ENCODE peak calls at places on chromosomes 13 and 19, in four cellular contexts. One of them, this sample, is unnamed.

GRCh38 chr19:1503089-1503924 is 9.5 kb downstream of the ADAMTSL5 start:
- DNase-seq in GM20000: peak; percentile 84
- DNase-seq in AG10803: peak; percentile 25
- DNase-seq in RWPE1: no peak
- DNase-seq in this sample: no peak

GRCh38 chr19:2507109-2507508 is 31.2 kb downstream of the GADD45B start:
- DNase-seq in RWPE1: no peak
- DNase-seq in GM20000: no peak
- DNase-seq in AG10803: peak; percentile 58
- DNase-seq in this sample: no peak

GRCh38 chr19:49324801-49325491 is at the start of gene SLC6A16:
- DNase-seq in RWPE1: no peak
- DNase-seq in GM20000: no peak
- DNase-seq in AG10803: no peak
- DNase-seq in this sample: no peak

GRCh38 chr19:30498707-30499106 is 126.5 kb downstream of the ZNF536 start:
- DNase-seq in GM20000: no peak
- DNase-seq in RWPE1: no peak
- DNase-seq in AG10803: no peak
- DNase-seq in this sample: no peak

GRCh38 chr13:51243832-51244231 is 21.6 kb downstream of the FAM124A start:
- DNase-seq in AG10803: no peak
- DNase-seq in RWPE1: no peak
- DNase-seq in GM20000: no peak
- DNase-seq in this sample: no peak

GRCh38 chr13:68676513-68677115 is 1431.0 kb upstream of the ATXN8OS start:
- DNase-seq in RWPE1: no peak
- DNase-seq in AG10803: no peak
- DNase-seq in GM20000: no peak
- DNase-seq in this sample: no peak

GRCh38 chr19:6890938-6891337 is 3.6 kb downstream of the ADGRE1 start:
- DNase-seq in GM20000: no peak
- DNase-seq in RWPE1: no peak
- DNase-seq in AG10803: no peak
- DNase-seq in this sample: no peak

GRCh38 chr13:49020940-49021548 is 45.3 kb downstream of the FNDC3A start:
- DNase-seq in AG10803: peak; percentile 2
- DNase-seq in GM20000: no peak
- DNase-seq in RWPE1: peak; percentile 18
- DNase-seq in this sample: no peak

GRCh38 chr13:35468195-35468594 is 8.3 kb downstream of the MAB21L1 start:
- DNase-seq in RWPE1: no peak
- DNase-seq in AG10803: peak; percentile 52
- DNase-seq in GM20000: no peak
- DNase-seq in this sample: no peak

GRCh38 chr19:4224470-4224869 is 4.9 kb upstream of the EBI3 start:
- DNase-seq in RWPE1: no peak
- DNase-seq in AG10803: no peak
- DNase-seq in GM20000: no peak
- DNase-seq in this sample: no peak

GRCh38 chr13:29499766-29500165 is 95.7 kb downstream of the SLC7A1 start:
- DNase-seq in AG10803: no peak
- DNase-seq in GM20000: no peak
- DNase-seq in RWPE1: no peak
- DNase-seq in this sample: no peak

GRCh38 chr13:54124700-54125099 is 1096.1 kb downstream of the OLFM4 start:
- DNase-seq in RWPE1: no peak
- DNase-seq in GM20000: no peak
- DNase-seq in AG10803: no peak
- DNase-seq in this sample: no peak

GRCh38 chr19:38852231-38853044 is 2.7 kb upstream of the HNRNPL start:
- DNase-seq in RWPE1: peak; percentile 47
- DNase-seq in GM20000: peak; percentile 52
- DNase-seq in AG10803: peak; percentile 83
- DNase-seq in this sample: peak; percentile 58

GRCh38 chr19:6216996-6217751 is 62.6 kb downstream of the MLLT1 start:
- DNase-seq in RWPE1: no peak
- DNase-seq in GM20000: no peak
- DNase-seq in AG10803: no peak
- DNase-seq in this sample: no peak

GRCh38 chr13:26923824-26924605 is 163.4 kb upstream of the GPR12 start:
- DNase-seq in RWPE1: no peak
- DNase-seq in GM20000: no peak
- DNase-seq in AG10803: peak; percentile 31
- DNase-seq in this sample: no peak

GRCh38 chr19:40424637-40425449 is 949 bp downstream of the SERTAD1 start:
- DNase-seq in AG10803: peak; percentile 18
- DNase-seq in GM20000: no peak
- DNase-seq in RWPE1: no peak
- DNase-seq in this sample: no peak

GRCh38 chr13:112812306-112813034 is 122.6 kb downstream of the ATP11A start:
- DNase-seq in RWPE1: no peak
- DNase-seq in GM20000: no peak
- DNase-seq in AG10803: no peak
- DNase-seq in this sample: no peak

GRCh38 chr19:49224856-49225255 is 67.3 kb downstream of the TRPM4 start:
- DNase-seq in GM20000: no peak
- DNase-seq in RWPE1: peak; percentile 65
- DNase-seq in AG10803: peak; percentile 42
- DNase-seq in this sample: no peak

GRCh38 chr19:12806242-12807131 is at the start of gene RNASEH2A:
- DNase-seq in RWPE1: peak; percentile 88
- DNase-seq in GM20000: peak; percentile 98
- DNase-seq in AG10803: peak; percentile 88
- DNase-seq in this sample: no peak

GRCh38 chr13:50744261-50744660 is 99.2 kb downstream of the DLEU7 start:
- DNase-seq in RWPE1: no peak
- DNase-seq in GM20000: no peak
- DNase-seq in AG10803: no peak
- DNase-seq in this sample: no peak

GRCh38 chr13:67366533-67366932 is 136.4 kb upstream of the PCDH9 start:
- DNase-seq in GM20000: no peak
- DNase-seq in RWPE1: no peak
- DNase-seq in AG10803: peak; percentile 5
- DNase-seq in this sample: no peak

GRCh38 chr19:54478677-54479266 is 5.7 kb upstream of the CDC42EP5 start:
- DNase-seq in GM20000: peak; percentile 55
- DNase-seq in AG10803: peak; percentile 48
- DNase-seq in RWPE1: no peak
- DNase-seq in this sample: no peak

GRCh38 chr19:51321799-51322198 is 10.4 kb downstream of the IGLON5 start:
- DNase-seq in AG10803: no peak
- DNase-seq in RWPE1: no peak
- DNase-seq in GM20000: no peak
- DNase-seq in this sample: no peak

GRCh38 chr19:49591731-49592485 is 926 bp downstream of the PRR12 start:
- DNase-seq in GM20000: peak; percentile 36
- DNase-seq in AG10803: peak; percentile 39
- DNase-seq in RWPE1: peak; percentile 67
- DNase-seq in this sample: no peak

GRCh38 chr13:110617326-110618072 is 2.2 kb downstream of the NAXD start:
- DNase-seq in RWPE1: no peak
- DNase-seq in GM20000: no peak
- DNase-seq in AG10803: peak; percentile 60
- DNase-seq in this sample: no peak

GRCh38 chr19:27846944-27847343 is 1366.0 kb downstream of the UQCRFS1 start:
- DNase-seq in GM20000: no peak
- DNase-seq in AG10803: no peak
- DNase-seq in RWPE1: no peak
- DNase-seq in this sample: no peak

GRCh38 chr13:77752512-77753069 is 55.1 kb downstream of the SLAIN1 start:
- DNase-seq in AG10803: no peak
- DNase-seq in RWPE1: no peak
- DNase-seq in GM20000: no peak
- DNase-seq in this sample: no peak

GRCh38 chr13:41494202-41494601 is 36.9 kb downstream of the RGCC start:
- DNase-seq in RWPE1: no peak
- DNase-seq in GM20000: no peak
- DNase-seq in AG10803: no peak
- DNase-seq in this sample: no peak

GRCh38 chr19:16374436-16374835 is 49.8 kb downstream of the KLF2 start:
- DNase-seq in AG10803: no peak
- DNase-seq in RWPE1: no peak
- DNase-seq in GM20000: no peak
- DNase-seq in this sample: no peak

GRCh38 chr19:42594617-42595489 is at the start of gene CEACAM8:
- DNase-seq in AG10803: no peak
- DNase-seq in GM20000: no peak
- DNase-seq in RWPE1: no peak
- DNase-seq in this sample: no peak

GRCh38 chr13:50323440-50324070 is 308.3 kb downstream of the KCNRG start:
- DNase-seq in RWPE1: peak; percentile 39
- DNase-seq in GM20000: no peak
- DNase-seq in AG10803: peak; percentile 91
- DNase-seq in this sample: no peak

GRCh38 chr19:1734328-1734966 is 18.9 kb upstream of the ONECUT3 start:
- DNase-seq in AG10803: no peak
- DNase-seq in RWPE1: no peak
- DNase-seq in GM20000: no peak
- DNase-seq in this sample: no peak

GRCh38 chr19:31256601-31256990 is 92.6 kb downstream of the TSHZ3 start:
- DNase-seq in AG10803: no peak
- DNase-seq in RWPE1: no peak
- DNase-seq in GM20000: no peak
- DNase-seq in this sample: no peak

DNA sequence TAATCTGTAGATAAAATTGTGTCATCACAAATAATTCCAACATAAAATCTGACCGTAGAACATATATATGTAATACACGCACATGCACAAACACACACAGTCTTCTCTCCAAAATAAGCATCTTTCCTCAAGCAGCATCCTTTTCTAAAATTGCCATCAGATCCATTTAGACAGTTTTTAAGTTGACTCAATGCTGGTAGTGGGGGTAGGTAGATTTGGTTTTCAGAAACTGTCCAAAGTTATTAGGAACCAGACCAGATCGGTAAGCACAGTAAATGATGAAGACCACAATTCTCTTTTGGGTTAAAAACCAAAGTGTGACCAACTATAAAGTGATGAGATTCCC is 64.6 kb downstream of the SERP2 start:
- DNase-seq in GM20000: no peak
- DNase-seq in AG10803: no peak
- DNase-seq in RWPE1: no peak
- DNase-seq in this sample: no peak
- TF ChIP-seq CTCF in GM20000: no peak
- TF ChIP-seq CTCF in AG10803: no peak
- TF ChIP-seq CTCF in RWPE1: peak; percentile 2
- TF ChIP-seq CTCF in this sample: no peak

GRCh38 chr13:46552888-46553520 is at the start of gene LRCH1:
- DNase-seq in AG10803: peak; percentile 91
- DNase-seq in RWPE1: peak; percentile 87
- DNase-seq in GM20000: peak; percentile 94
- DNase-seq in this sample: peak; percentile 48

GRCh38 chr13:46553521-46553885 is 533 bp downstream of the LRCH1 start:
- DNase-seq in GM20000: no peak
- DNase-seq in AG10803: no peak
- DNase-seq in RWPE1: no peak
- DNase-seq in this sample: no peak

GRCh38 chr13:46554971-46555370 is 2.0 kb downstream of the LRCH1 start:
- DNase-seq in RWPE1: no peak
- DNase-seq in AG10803: peak; percentile 33
- DNase-seq in GM20000: no peak
- DNase-seq in this sample: no peak

GRCh38 chr13:46555722-46556121 is 2.8 kb downstream of the LRCH1 start:
- DNase-seq in RWPE1: no peak
- DNase-seq in AG10803: no peak
- DNase-seq in GM20000: no peak
- DNase-seq in this sample: no peak

GRCh38 chr13:46553886-46554855 is 1.2 kb downstream of the LRCH1 start:
- DNase-seq in GM20000: peak; percentile 75
- DNase-seq in AG10803: peak; percentile 78
- DNase-seq in RWPE1: peak; percentile 80
- DNase-seq in this sample: peak; percentile 35
- TF ChIP-seq CTCF in GM20000: no peak
- TF ChIP-seq CTCF in AG10803: peak; percentile 36
- TF ChIP-seq CTCF in RWPE1: no peak
- TF ChIP-seq CTCF in this sample: no peak

DNA sequence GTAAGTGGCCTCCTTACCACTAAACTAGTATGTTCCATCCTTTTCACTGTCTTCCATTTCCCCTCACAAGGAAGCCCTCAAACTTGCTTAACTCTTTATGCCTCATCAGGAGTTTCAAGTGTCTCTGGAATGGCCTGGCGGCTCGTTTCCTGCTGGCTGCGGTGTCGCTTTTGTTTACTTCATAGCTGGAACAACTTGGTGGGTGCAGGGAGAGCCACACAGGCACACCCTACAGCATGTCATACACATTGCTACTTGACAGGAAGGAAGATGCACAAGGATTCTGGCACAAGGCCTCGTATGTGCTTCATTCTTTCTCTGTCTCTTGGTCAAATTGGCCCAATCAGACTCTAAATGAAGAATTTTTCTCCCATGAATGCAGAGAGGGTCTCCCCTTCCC is 488.3 kb downstream of the FOXO1 start:
- DNase-seq in GM20000: no peak
- DNase-seq in RWPE1: no peak
- DNase-seq in AG10803: no peak
- DNase-seq in this sample: no peak
- TF ChIP-seq CTCF in GM20000: no peak
- TF ChIP-seq CTCF in RWPE1: no peak
- TF ChIP-seq CTCF in AG10803: no peak
- TF ChIP-seq CTCF in this sample: no peak

GRCh38 chr13:44414771-44415170 is 41.1 kb downstream of the SERP2 start:
- DNase-seq in GM20000: no peak
- DNase-seq in RWPE1: no peak
- DNase-seq in AG10803: no peak
- DNase-seq in this sample: no peak

GRCh38 chr13:44413095-44413494 is 39.5 kb downstream of the SERP2 start:
- DNase-seq in GM20000: no peak
- DNase-seq in RWPE1: no peak
- DNase-seq in AG10803: no peak
- DNase-seq in this sample: no peak

GRCh38 chr13:44410328-44410859 is 36.8 kb downstream of the SERP2 start:
- DNase-seq in GM20000: no peak
- DNase-seq in AG10803: no peak
- DNase-seq in RWPE1: no peak
- DNase-seq in this sample: no peak

GRCh38 chr13:44411841-44412240 is 38.2 kb downstream of the SERP2 start:
- DNase-seq in GM20000: no peak
- DNase-seq in AG10803: no peak
- DNase-seq in RWPE1: no peak
- DNase-seq in this sample: no peak

DNA sequence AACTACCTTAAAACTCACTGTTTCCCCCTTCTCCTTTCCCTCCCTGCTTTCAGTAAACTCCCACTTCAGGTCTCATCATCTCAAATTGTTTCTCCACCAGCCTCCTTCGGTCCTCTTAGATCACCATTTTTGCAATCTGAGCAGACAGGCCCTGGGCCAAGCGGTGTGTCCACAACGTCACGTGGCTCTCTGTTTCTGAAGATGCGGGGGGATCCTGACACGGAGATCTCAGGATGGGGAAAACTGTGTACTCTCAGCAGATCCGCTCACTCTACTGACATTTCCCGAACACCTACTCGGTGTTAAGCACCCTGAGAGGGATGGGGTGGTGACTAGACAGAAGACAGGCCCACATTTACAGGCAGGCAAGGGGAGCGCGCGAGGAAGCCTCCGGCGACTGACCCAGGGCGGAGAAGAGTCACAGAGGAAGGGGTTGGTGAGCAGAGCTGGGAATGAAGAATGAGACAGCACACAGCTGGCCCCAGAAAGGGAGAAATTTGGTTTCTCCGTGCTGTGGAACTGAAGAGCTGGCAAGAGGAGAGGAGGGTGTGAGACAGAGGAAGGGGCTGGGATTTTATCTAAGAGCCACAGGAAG is 38.8 kb downstream of the SERP2 start:
- DNase-seq in RWPE1: no peak
- DNase-seq in AG10803: no peak
- DNase-seq in GM20000: no peak
- DNase-seq in this sample: no peak
- TF ChIP-seq CTCF in RWPE1: no peak
- TF ChIP-seq CTCF in AG10803: no peak
- TF ChIP-seq CTCF in GM20000: no peak
- TF ChIP-seq CTCF in this sample: no peak

This sample was measured in omental fat pad.